ENCODE peak calls at places on chromosome 9, in ten cellular contexts. T, Q, W, L, J, P, M, B, U and Z are unnamed samples.

GRCh38 chr9:92754091-92754740 is 10.4 kb downstream of the BICD2 start:
- DNase-seq in T (no peak), Q (no peak), W (no peak), L (no peak), J (no peak), P (no peak), M (no peak), B (no peak), U (no peak), Z (no peak)

GRCh38 chr9:75001719-75002421 is 26.2 kb downstream of the CARNMT1 start:
- DNase-seq in T (peak), Q (no peak), W (peak), L (no peak), J (peak), P (no peak), M (peak), B (peak), U (peak), Z (no peak)

GRCh38 chr9:61666310-61666709 is 476.5 kb downstream of the SPATA31A7 start:
- DNase-seq in T (no peak), Q (no peak), W (no peak), L (no peak), J (no peak), P (no peak), M (no peak), B (no peak), U (no peak), Z (no peak)

GRCh38 chr9:134243778-134244467 is 79.6 kb upstream of the RNU6ATAC start:
- DNase-seq in T (no peak), Q (no peak), W (peak), L (no peak), J (peak), P (no peak), M (no peak), B (no peak), U (peak), Z (peak)

GRCh38 chr9:6703898-6704639 is 53.7 kb upstream of the KDM4C start:
- DNase-seq in T (peak), Q (peak), W (peak), L (peak), J (peak), P (peak), M (peak), B (peak), U (peak), Z (peak)

GRCh38 chr9:88814521-88815101 is 176.7 kb upstream of the S1PR3 start:
- DNase-seq in T (no peak), Q (peak), W (no peak), L (no peak), J (no peak), P (no peak), M (peak), B (no peak), U (peak), Z (no peak)

GRCh38 chr9:114278356-114278755 is 44.5 kb upstream of the ORM1 start:
- DNase-seq in T (no peak), Q (no peak), W (no peak), L (no peak), J (no peak), P (no peak), M (no peak), B (no peak), U (no peak), Z (no peak)

GRCh38 chr9:137550958-137551655 is 572 bp upstream of the MRPL41 start:
- DNase-seq in T (no peak), Q (peak), W (no peak), L (no peak), J (no peak), P (no peak), M (no peak), B (no peak), U (no peak), Z (no peak)

GRCh38 chr9:29691758-29692407 is 2118.6 kb upstream of the C9orf72 start:
- DNase-seq in T (peak), Q (no peak), W (peak), L (no peak), J (no peak), P (no peak), M (no peak), B (no peak), U (peak), Z (no peak)

GRCh38 chr9:121598167-121599000 is 53.0 kb upstream of the DAB2IP start:
- DNase-seq in T (peak), Q (peak), W (no peak), L (no peak), J (no peak), P (no peak), M (peak), B (no peak), U (peak), Z (no peak)

GRCh38 chr9:121566401-121567141 is 66.9 kb upstream of the GGTA1 start:
- DNase-seq in T (peak), Q (peak), W (no peak), L (no peak), J (no peak), P (no peak), M (peak), B (peak), U (peak), Z (no peak)

GRCh38 chr9:114238919-114239879 is 83.7 kb upstream of the ORM1 start:
- DNase-seq in T (no peak), Q (peak), W (no peak), L (no peak), J (no peak), P (no peak), M (no peak), B (peak), U (peak), Z (no peak)